ENCODE peak calls at places on chromosomes 16 and 17, in four cellular contexts. S is PC-9, F is left ventricle myocardium inferior, N is OCI-LY7. B is an unnamed sample.

GRCh38 chr17:16040710-16041251 is 41.2 kb downstream of the TTC19 start:
- DNase-seq in S (no peak), F (no peak), N (no peak), B (no peak)

GRCh38 chr17:36183001-36183810 is 6.8 kb upstream of the TBC1D3B start:
- DNase-seq in S (peak), F (peak), N (no peak), B (no peak)

GRCh38 chr16:53792161-53792951 is 88.4 kb downstream of the FTO start:
- DNase-seq in S (no peak), F (no peak), N (no peak), B (no peak)

GRCh38 chr17:69254187-69254586 is 25.6 kb upstream of the ABCA10 start:
- DNase-seq in S (no peak), F (no peak), N (no peak), B (no peak)

GRCh38 chr16:69796285-69797118 is 34.4 kb downstream of the WWP2 start:
- DNase-seq in S (peak), F (no peak), N (peak), B (peak)

GRCh38 chr16:85238233-85238647 is 126.0 kb upstream of the CIBAR2 start:
- DNase-seq in S (no peak), F (peak), N (no peak), B (no peak)

GRCh38 chr17:78381601-78382168 is 3.2 kb downstream of the PGS1 start:
- DNase-seq in S (no peak), F (no peak), N (no peak), B (no peak)

GRCh38 chr17:48612854-48613691 is 2.0 kb downstream of the HOXB8 start:
- DNase-seq in S (no peak), F (no peak), N (peak), B (peak)

GRCh38 chr17:32297860-32298259 is 32.2 kb downstream of the RHBDL3 start:
- DNase-seq in S (no peak), F (no peak), N (no peak), B (no peak)

GRCh38 chr17:44522883-44523671 is 19.9 kb upstream of the GPATCH8 start:
- DNase-seq in S (peak), F (peak), N (peak), B (no peak)

GRCh38 chr17:56020369-56020768 is 132.9 kb upstream of the ANKFN1 start:
- DNase-seq in S (no peak), F (no peak), N (no peak), B (no peak)

GRCh38 chr16:138049-138417 is 440 bp downstream of the NPRL3 start:
- DNase-seq in S (peak), F (no peak), N (peak), B (no peak)

GRCh38 chr16:72856797-72857196 is 191.1 kb downstream of the ZFHX3 start:
- DNase-seq in S (no peak), F (no peak), N (no peak), B (no peak)

GRCh38 chr16:4531816-4532215 is 6.8 kb downstream of the CDIP1 start:
- DNase-seq in S (no peak), F (no peak), N (no peak), B (no peak)

GRCh38 chr17:42531455-42532354 is 4.3 kb upstream of the NAGLU start:
- DNase-seq in S (peak), F (peak), N (peak), B (no peak)

GRCh38 chr16:86479419-86479818 is 30.9 kb upstream of the FOXF1 start:
- DNase-seq in S (no peak), F (no peak), N (no peak), B (no peak)

GRCh38 chr17:81396722-81397313 is 1.6 kb downstream of the BAHCC1 start:
- DNase-seq in S (peak), F (peak), N (no peak), B (peak)

GRCh38 chr17:63447688-63448005 is 1.5 kb upstream of the CYB561 start:
- DNase-seq in S (no peak), F (no peak), N (no peak), B (no peak)

GRCh38 chr16:12426122-12426521 is 377.6 kb downstream of the CPPED1 start:
- DNase-seq in S (no peak), F (no peak), N (no peak), B (no peak)

GRCh38 chr17:70187383-70187782 is 18.1 kb downstream of the KCNJ2 start:
- DNase-seq in S (no peak), F (no peak), N (no peak), B (no peak)

GRCh38 chr16:14240216-14240843 is 169.2 kb downstream of the MRTFB start:
- DNase-seq in S (no peak), F (no peak), N (no peak), B (no peak)

GRCh38 chr17:27995554-27995953 is 46.9 kb upstream of the NLK start:
- DNase-seq in S (no peak), F (no peak), N (no peak), B (no peak)

GRCh38 chr16:29994613-29995329 is 646 bp downstream of the HIRIP3 start:
- DNase-seq in S (peak), F (no peak), N (no peak), B (no peak)

GRCh38 chr17:63500548-63501390 is 22.4 kb upstream of the KCNH6 start:
- DNase-seq in S (no peak), F (no peak), N (no peak), B (no peak)

GRCh38 chr17:76696763-76697701 is 13.7 kb downstream of the MXRA7 start:
- DNase-seq in S (no peak), F (peak), N (peak), B (no peak)

GRCh38 chr17:81575836-81576235 is 23.7 kb upstream of the FAAP100 start:
- DNase-seq in S (no peak), F (no peak), N (no peak), B (no peak)

GRCh38 chr16:27853101-27853500 is 210.4 kb downstream of the GSG1L start:
- DNase-seq in S (no peak), F (no peak), N (no peak), B (no peak)

GRCh38 chr17:54626146-54626703 is 274.4 kb upstream of the TOM1L1 start:
- DNase-seq in S (no peak), F (no peak), N (no peak), B (no peak)

GRCh38 chr17:34006126-34006525 is 249.0 kb upstream of the CCL2 start:
- DNase-seq in S (no peak), F (no peak), N (no peak), B (no peak)

GRCh38 chr16:79316004-79316458 is 284.5 kb downstream of the MAF start:
- DNase-seq in S (no peak), F (no peak), N (no peak), B (no peak)

DNA sequence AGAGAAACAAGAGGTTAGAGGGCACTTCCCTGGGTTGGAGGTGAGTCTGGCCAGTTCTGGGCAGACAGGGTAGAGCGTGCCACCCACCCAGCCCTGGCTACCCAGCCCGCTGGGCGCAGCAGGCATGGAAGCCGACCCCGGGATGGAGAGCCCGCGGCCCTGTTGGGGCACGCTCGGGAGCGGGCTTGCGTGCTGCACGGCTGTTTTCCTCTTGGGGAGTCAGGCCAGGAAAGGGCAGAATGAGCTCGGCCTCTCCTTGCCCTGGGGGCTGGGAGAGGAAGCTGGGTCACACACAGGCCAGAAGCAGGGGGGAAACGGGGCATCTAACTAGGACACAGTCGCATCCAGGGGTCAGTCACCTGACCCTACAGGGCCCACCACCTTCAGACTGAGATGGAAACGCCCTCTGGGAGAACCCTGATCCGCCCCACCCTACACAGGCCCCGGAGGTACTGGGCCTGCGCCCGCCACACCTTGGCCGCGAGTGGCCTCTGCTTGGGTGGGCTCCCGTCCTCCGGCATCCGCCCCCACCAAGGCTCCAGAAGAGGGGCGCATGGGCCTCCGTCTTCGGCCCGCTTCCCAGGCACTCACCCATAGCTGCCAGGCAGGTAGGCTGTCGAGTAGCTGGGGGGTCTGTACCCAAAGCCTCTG is 1.2 kb downstream of the SOX15 start:
- DNase-seq in S (peak), F (no peak), N (no peak), B (no peak)
- H3K4me3 ChIP-seq in S (peak), F (peak), N (no peak), B (no peak)

GRCh38 chr16:21033264-21033663 is 117.4 kb downstream of the DNAH3 start:
- DNase-seq in S (no peak), F (no peak), N (no peak), B (no peak)
- H3K4me3 ChIP-seq in S (no peak), F (no peak), N (no peak), B (no peak)

GRCh38 chr17:39982069-39982371 is 1.4 kb downstream of the PSMD3 start:
- DNase-seq in S (no peak), F (no peak), N (peak), B (no peak)
- H3K4me3 ChIP-seq in S (peak), F (peak), N (peak), B (peak)

GRCh38 chr17:6893382-6894205 is 62.1 kb upstream of the TEKT1 start:
- DNase-seq in S (no peak), F (no peak), N (no peak), B (no peak)

DNA sequence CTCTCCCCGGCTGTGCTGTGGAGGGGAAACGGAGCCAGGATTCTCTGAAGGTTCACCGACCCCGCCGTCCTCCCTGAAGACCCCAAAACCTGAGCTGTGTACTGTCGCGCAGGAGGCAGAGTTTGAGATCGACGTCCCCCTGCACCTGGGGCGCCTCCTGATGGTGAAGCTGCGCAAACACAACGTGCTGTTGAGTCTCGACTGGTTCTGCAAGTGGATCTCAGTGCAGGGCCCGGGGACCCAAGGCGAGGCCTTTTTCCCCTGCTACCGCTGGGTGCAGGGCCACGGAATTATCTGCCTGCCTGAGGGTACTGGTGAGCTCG is 62.6 kb upstream of the TEKT1 start:
- DNase-seq in S (no peak), F (no peak), N (peak), B (peak)
- H3K4me3 ChIP-seq in S (no peak), F (peak), N (no peak), B (no peak)

DNA sequence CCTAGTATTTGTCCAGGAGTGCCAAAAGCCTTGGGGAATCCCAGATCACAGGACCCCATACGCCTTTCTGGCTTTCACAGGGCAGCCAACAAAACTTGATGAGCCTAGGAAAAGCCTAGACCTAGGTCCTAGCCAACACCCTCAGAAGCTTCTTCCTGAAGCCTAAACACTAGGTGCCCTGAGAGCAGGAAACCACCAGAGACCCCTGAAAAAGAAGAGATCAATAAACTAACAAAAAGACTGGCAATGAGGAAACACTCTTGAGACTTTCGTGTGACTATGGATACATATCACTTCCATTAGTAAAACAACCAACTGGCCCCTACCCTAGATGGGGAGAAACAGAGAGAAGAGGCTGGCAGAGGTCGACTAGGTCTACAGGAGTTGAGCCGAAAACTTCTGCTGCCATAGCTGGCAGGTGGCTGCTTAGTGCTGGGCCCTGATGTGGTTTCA is 1.2 kb downstream of the ORMDL3 start:
- DNase-seq in S (no peak), F (no peak), N (no peak), B (no peak)
- H3K4me3 ChIP-seq in S (peak), F (peak), N (peak), B (peak)

GRCh38 chr16:1300664-1301476 is 8.6 kb upstream of the UBE2I start:
- DNase-seq in S (peak), F (peak), N (peak), B (no peak)

GRCh38 chr16:1298406-1298805 is 11.0 kb upstream of the UBE2I start:
- DNase-seq in S (no peak), F (no peak), N (no peak), B (no peak)

GRCh38 chr16:1299868-1300203 is 9.6 kb upstream of the UBE2I start:
- DNase-seq in S (no peak), F (no peak), N (no peak), B (no peak)

GRCh38 chr16:1297413-1297773 is 12.0 kb upstream of the UBE2I start:
- DNase-seq in S (no peak), F (no peak), N (no peak), B (no peak)

DNA sequence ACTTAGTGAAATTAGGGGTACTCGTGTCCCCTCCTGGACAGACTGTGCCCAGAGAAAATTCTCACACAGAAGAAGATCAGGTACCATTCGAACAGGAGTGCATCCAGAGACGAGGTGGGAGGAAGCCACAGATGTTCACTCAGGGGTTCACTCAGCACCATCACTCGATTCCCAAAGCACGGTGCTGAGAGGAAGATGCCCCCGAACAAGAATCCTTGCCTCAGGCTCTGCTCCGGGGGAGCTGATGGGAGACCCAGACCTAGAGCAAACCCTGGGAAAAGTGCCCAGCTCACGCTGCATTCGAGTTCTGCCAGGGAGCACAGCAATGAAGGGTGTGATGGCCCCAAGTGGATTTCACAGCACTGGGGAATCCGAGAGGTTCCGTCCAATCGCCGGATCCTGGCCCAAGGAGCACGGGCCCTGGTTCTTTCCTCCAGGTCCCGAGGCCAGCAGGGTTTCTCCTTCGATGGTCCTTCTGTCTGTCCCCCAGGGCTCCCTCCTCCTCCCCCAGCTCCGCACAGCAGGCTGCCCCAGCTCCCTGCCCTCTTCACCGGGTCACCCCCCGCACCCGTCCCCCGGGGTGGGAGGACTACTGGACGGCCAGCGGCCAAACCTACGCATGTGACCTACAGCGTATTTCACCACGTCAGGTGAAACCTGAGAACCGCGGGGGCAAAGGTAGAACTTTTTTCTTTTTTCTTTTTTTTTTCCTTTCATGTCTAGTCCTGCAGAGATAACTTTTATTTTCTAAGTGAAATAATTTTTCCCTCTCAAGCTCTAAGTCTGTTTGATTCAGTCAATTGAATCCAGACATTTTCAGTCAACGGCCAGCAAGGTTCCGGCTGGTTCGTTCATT is 10.2 kb upstream of the UBE2I start:
- DNase-seq in S (no peak), F (no peak), N (no peak), B (no peak)
- H3K4me3 ChIP-seq in S (no peak), F (no peak), N (no peak), B (no peak)